ENCODE peak calls at places on chromosomes 5 and 9, in four cellular contexts. P, N, Z and B are unnamed samples.
A peak's percentile ranks its signal among the peaks of the same experiment; 100 is the strongest.

GRCh38 chr9:16385590-16386578 is 484.6 kb downstream of the BNC2 start:
- DNase-seq in P (no peak), N (peak; percentile 38), Z (no peak), B (no peak)

GRCh38 chr5:135456238-135457099 is 4.3 kb upstream of the TIFAB start:
- DNase-seq in P (peak; percentile 15), N (peak; percentile 43), Z (no peak), B (no peak)

GRCh38 chr5:138951986-138952735 is 77.0 kb upstream of the LRRTM2 start:
- DNase-seq in P (no peak), N (no peak), Z (no peak), B (no peak)

GRCh38 chr5:166712447-166712846 is 1579.0 kb upstream of the WWC1 start:
- DNase-seq in P (no peak), N (no peak), Z (no peak), B (no peak)

GRCh38 chr5:125227333-125228075 is 481.1 kb upstream of the ZNF608 start:
- DNase-seq in P (no peak), N (no peak), Z (peak; percentile 63), B (peak; percentile 50)

GRCh38 chr9:127424669-127424986 is 446 bp downstream of the ZNF79 start:
- DNase-seq in P (no peak), N (no peak), Z (no peak), B (peak; percentile 54)

GRCh38 chr9:110036286-110036685 is 171.7 kb downstream of the C9orf152 start:
- DNase-seq in P (no peak), N (no peak), Z (no peak), B (no peak)

GRCh38 chr5:179166171-179166885 is 106.2 kb downstream of the ZNF354C start:
- DNase-seq in P (no peak), N (no peak), Z (no peak), B (no peak)

GRCh38 chr5:142108432-142109355 is at the start of gene NDFIP1:
- DNase-seq in P (peak; percentile 83), N (no peak), Z (peak; percentile 90), B (peak; percentile 81)

GRCh38 chr9:84331119-84331791 is 9.3 kb downstream of the SLC28A3 start:
- DNase-seq in P (peak; percentile 39), N (no peak), Z (peak; percentile 14), B (no peak)

GRCh38 chr9:129383005-129383414 is 204.9 kb upstream of the IER5L start:
- DNase-seq in P (peak; percentile 83), N (no peak), Z (peak; percentile 68), B (no peak)